ENCODE peak calls at places on chromosomes 3 and 15, in four cellular contexts. N is cardiac muscle cell, E is mucosa of descending colon, L is stomach. B is an unnamed sample. For H3K4me1, the result is how much of the 10 kb centered on the place peaks cover.

GRCh38 chr3:113847664-113848461 is 9.3 kb downstream of the GRAMD1C start:
- DNase-seq in N (no peak), E (no peak), L (no peak), B (no peak)

GRCh38 chr15:69537085-69537484 is 84.5 kb downstream of the RPLP1 start:
- DNase-seq in N (no peak), E (no peak), L (no peak), B (no peak)

GRCh38 chr3:190847423-190847822 is 15.1 kb downstream of the GMNC start:
- DNase-seq in N (no peak), E (no peak), L (no peak), B (no peak)

GRCh38 chr3:124883191-124883747 is 3.9 kb downstream of the ITGB5 start:
- DNase-seq in N (no peak), E (no peak), L (no peak), B (no peak)

GRCh38 chr3:150890320-150890719 is 14.9 kb downstream of the MINDY4B start:
- DNase-seq in N (no peak), E (no peak), L (no peak), B (no peak)

GRCh38 chr3:57673158-57673557 is 19.7 kb downstream of the DENND6A start:
- DNase-seq in N (no peak), E (no peak), L (no peak), B (no peak)

GRCh38 chr3:48555949-48556795 is 431 bp downstream of the PFKFB4 start:
- DNase-seq in N (no peak), E (no peak), L (no peak), B (no peak)

GRCh38 chr3:9193211-9193610 is 56.2 kb downstream of the SRGAP3 start:
- DNase-seq in N (no peak), E (no peak), L (no peak), B (no peak)

GRCh38 chr3:122572940-122573412 is 4.5 kb upstream of the PARP15 start:
- DNase-seq in N (no peak), E (no peak), L (peak), B (no peak)

GRCh38 chr15:43194775-43195174 is 9.6 kb downstream of the CCNDBP1 start:
- DNase-seq in N (no peak), E (no peak), L (no peak), B (no peak)

GRCh38 chr3:176953106-176954080 is 243.9 kb downstream of the TBL1XR1 start:
- DNase-seq in N (no peak), E (peak), L (no peak), B (no peak)

GRCh38 chr15:94387854-94388441 is 156.6 kb downstream of the MCTP2 start:
- DNase-seq in N (no peak), E (no peak), L (no peak), B (peak)

GRCh38 chr15:57566840-57567239 is 24.9 kb upstream of the MYZAP start:
- DNase-seq in N (no peak), E (peak), L (peak), B (no peak)

GRCh38 chr3:178966299-178967183 is 105.1 kb downstream of the ZMAT3 start:
- DNase-seq in N (peak), E (no peak), L (no peak), B (no peak)

GRCh38 chr3:185824467-185825378 is at the start of gene IGF2BP2:
- DNase-seq in N (peak), E (peak), L (peak), B (peak)

GRCh38 chr15:39692464-39693327 is 89.9 kb downstream of the FSIP1 start:
- DNase-seq in N (no peak), E (no peak), L (no peak), B (no peak)

GRCh38 chr15:77505556-77505955 is 84.9 kb downstream of the HMG20A start:
- DNase-seq in N (no peak), E (no peak), L (no peak), B (no peak)

GRCh38 chr3:192597511-192597910 is 129.8 kb downstream of the FGF12 start:
- DNase-seq in N (no peak), E (no peak), L (peak), B (no peak)

GRCh38 chr3:7306900-7307299 is 446.0 kb downstream of the GRM7 start:
- DNase-seq in N (no peak), E (no peak), L (no peak), B (no peak)

GRCh38 chr15:91942676-91943417 is 89.3 kb downstream of the SLCO3A1 start:
- DNase-seq in N (no peak), E (peak), L (peak), B (no peak)

GRCh38 chr3:45204136-45204535 is 22.0 kb downstream of the TMEM158 start:
- DNase-seq in N (no peak), E (no peak), L (no peak), B (no peak)
- H3K4me3 ChIP-seq in N (no peak), E (no peak), L (no peak), B (no peak)

GRCh38 chr3:34183581-34184313 is 385.3 kb downstream of the PDCD6IP start:
- DNase-seq in N (no peak), E (no peak), L (no peak), B (no peak)

GRCh38 chr3:34185301-34185700 is 386.9 kb downstream of the PDCD6IP start:
- DNase-seq in N (no peak), E (no peak), L (no peak), B (no peak)

GRCh38 chr3:34189133-34189532 is 390.7 kb downstream of the PDCD6IP start:
- DNase-seq in N (peak), E (no peak), L (no peak), B (no peak)
- H3K4me1 ChIP-seq in N (under half), E (under half), L (under half), B (under half)

DNA sequence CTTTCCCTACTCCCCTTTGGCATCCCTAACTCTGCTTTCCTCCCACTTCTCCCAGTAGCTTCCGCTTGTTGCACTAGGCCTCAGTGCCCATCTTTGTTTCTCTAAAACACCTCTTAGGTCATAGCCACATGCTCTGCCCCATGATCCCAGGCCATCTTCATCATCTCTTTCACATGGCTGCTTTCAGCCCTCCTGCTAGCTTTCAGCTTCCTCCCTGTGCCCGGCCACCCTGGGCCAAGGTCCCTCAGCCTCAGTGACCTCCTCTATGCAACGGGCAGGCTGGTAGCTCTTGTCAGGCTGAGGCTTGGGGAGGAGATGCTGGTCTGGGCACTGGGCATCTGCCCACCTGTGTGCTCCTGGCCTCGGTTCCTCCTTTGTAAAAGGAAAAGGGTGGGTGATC is 2.3 kb downstream of the PLEKHO2 start:
- DNase-seq in N (no peak), E (no peak), L (no peak), B (no peak)
- H3K4me3 ChIP-seq in N (no peak), E (no peak), L (peak), B (peak)

DNA sequence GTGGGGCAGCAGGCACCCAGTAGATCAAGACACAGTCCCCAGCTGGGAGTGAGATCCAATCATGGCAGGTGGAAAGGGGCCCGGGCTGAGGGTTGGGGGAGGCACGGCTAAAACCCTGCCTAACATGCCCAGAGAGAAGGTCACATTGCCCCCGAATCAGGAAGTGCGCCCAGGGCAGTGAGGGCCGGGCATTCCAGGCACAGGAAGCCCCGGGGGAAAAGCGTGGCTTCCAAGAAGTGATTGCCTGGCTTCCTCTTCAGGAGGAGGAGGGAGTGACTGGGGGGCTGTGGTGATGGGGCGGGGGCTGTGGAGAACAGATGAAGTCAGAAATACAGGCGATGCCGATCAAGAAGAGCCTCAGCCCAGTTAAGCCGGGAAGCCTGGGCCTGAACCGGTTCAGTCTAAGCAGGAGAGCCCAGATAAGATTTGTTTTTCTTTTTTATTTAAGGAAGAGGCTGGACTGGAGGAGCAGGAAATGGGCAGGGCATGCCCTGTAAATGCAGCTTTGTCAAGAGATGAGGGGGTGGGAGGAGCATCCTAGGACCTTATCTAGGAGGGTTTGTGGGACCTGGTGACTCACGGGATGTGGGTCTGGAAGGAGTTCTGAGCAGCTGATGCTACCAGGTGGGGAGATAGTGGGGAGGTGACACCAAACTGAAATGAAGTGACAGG is 83.9 kb downstream of the CHSY1 start:
- DNase-seq in N (no peak), E (peak), L (peak), B (no peak)
- H3K4me1 ChIP-seq in N (under half), E (under half), L (under half), B (under half)

B was measured in CD4-positive, CD25-positive, alpha-beta regulatory T cell.